ENCODE peak calls at places on chromosomes 11 and 22, in five cellular contexts. One of them, this sample, is unnamed.

GRCh38 chr11:17775507-17776212 is 41.1 kb downstream of the KCNC1 start:
- DNase-seq in HCT116: no peak
- DNase-seq in brain microvascular endothelial cell: no peak
- DNase-seq in fibroblast of mammary gland: no peak
- DNase-seq in nephron progenitor cell: no peak
- DNase-seq in this sample: no peak

GRCh38 chr11:1888811-1889526 is 2.7 kb downstream of the PRR33 start:
- DNase-seq in HCT116: no peak
- DNase-seq in brain microvascular endothelial cell: no peak
- DNase-seq in fibroblast of mammary gland: no peak
- DNase-seq in nephron progenitor cell: no peak
- DNase-seq in this sample: no peak

GRCh38 chr11:65850217-65851082 is 7.5 kb downstream of the CFL1 start:
- DNase-seq in HCT116: no peak
- DNase-seq in brain microvascular endothelial cell: no peak
- DNase-seq in fibroblast of mammary gland: no peak
- DNase-seq in nephron progenitor cell: no peak
- DNase-seq in this sample: no peak

GRCh38 chr11:32411937-32412615 is 23.3 kb downstream of the WT1 start:
- DNase-seq in HCT116: no peak
- DNase-seq in brain microvascular endothelial cell: no peak
- DNase-seq in fibroblast of mammary gland: no peak
- DNase-seq in nephron progenitor cell: no peak
- DNase-seq in this sample: no peak

GRCh38 chr22:42992092-42992491 is 22.9 kb downstream of the PACSIN2 start:
- DNase-seq in HCT116: no peak
- DNase-seq in brain microvascular endothelial cell: no peak
- DNase-seq in fibroblast of mammary gland: no peak
- DNase-seq in nephron progenitor cell: no peak
- DNase-seq in this sample: no peak

GRCh38 chr11:77082838-77083552 is 16.2 kb downstream of the CAPN5 start:
- DNase-seq in HCT116: no peak
- DNase-seq in brain microvascular endothelial cell: peak; percentile 44
- DNase-seq in fibroblast of mammary gland: peak; percentile 48
- DNase-seq in nephron progenitor cell: no peak
- DNase-seq in this sample: no peak

GRCh38 chr11:11332141-11332710 is 20.8 kb downstream of the CSNK2A3 start:
- DNase-seq in HCT116: no peak
- DNase-seq in brain microvascular endothelial cell: no peak
- DNase-seq in fibroblast of mammary gland: no peak
- DNase-seq in nephron progenitor cell: no peak
- DNase-seq in this sample: peak; percentile 29

GRCh38 chr11:73085189-73085875 is 56.8 kb downstream of the FCHSD2 start:
- DNase-seq in HCT116: no peak
- DNase-seq in brain microvascular endothelial cell: no peak
- DNase-seq in fibroblast of mammary gland: peak; percentile 55
- DNase-seq in nephron progenitor cell: no peak
- DNase-seq in this sample: peak; percentile 42

GRCh38 chr11:133548641-133549040 is 16.3 kb upstream of the OPCML start:
- DNase-seq in HCT116: no peak
- DNase-seq in brain microvascular endothelial cell: no peak
- DNase-seq in fibroblast of mammary gland: no peak
- DNase-seq in nephron progenitor cell: no peak
- DNase-seq in this sample: no peak

GRCh38 chr11:19756675-19757475 is 44.2 kb downstream of the NAV2 start:
- DNase-seq in HCT116: no peak
- DNase-seq in brain microvascular endothelial cell: peak; percentile 14
- DNase-seq in fibroblast of mammary gland: no peak
- DNase-seq in nephron progenitor cell: no peak
- DNase-seq in this sample: no peak

GRCh38 chr11:7160814-7161489 is 72.2 kb downstream of the RBMXL2 start:
- DNase-seq in HCT116: no peak
- DNase-seq in brain microvascular endothelial cell: no peak
- DNase-seq in fibroblast of mammary gland: no peak
- DNase-seq in nephron progenitor cell: no peak
- DNase-seq in this sample: no peak

GRCh38 chr22:29056472-29056871 is 5.2 kb downstream of the C22orf31 start:
- DNase-seq in HCT116: no peak
- DNase-seq in brain microvascular endothelial cell: no peak
- DNase-seq in fibroblast of mammary gland: no peak
- DNase-seq in nephron progenitor cell: no peak
- DNase-seq in this sample: no peak

GRCh38 chr11:31160504-31161422 is 208.8 kb downstream of the DCDC1 start:
- DNase-seq in HCT116: peak; percentile 18
- DNase-seq in brain microvascular endothelial cell: no peak
- DNase-seq in fibroblast of mammary gland: peak; percentile 0
- DNase-seq in nephron progenitor cell: no peak
- DNase-seq in this sample: peak; percentile 23

GRCh38 chr11:38411149-38411548 is 1813.1 kb upstream of the RAG2 start:
- DNase-seq in HCT116: no peak
- DNase-seq in brain microvascular endothelial cell: no peak
- DNase-seq in fibroblast of mammary gland: no peak
- DNase-seq in nephron progenitor cell: no peak
- DNase-seq in this sample: no peak

GRCh38 chr11:11558826-11559225 is 63.0 kb downstream of the GALNT18 start:
- DNase-seq in HCT116: no peak
- DNase-seq in brain microvascular endothelial cell: no peak
- DNase-seq in fibroblast of mammary gland: no peak
- DNase-seq in nephron progenitor cell: no peak
- DNase-seq in this sample: peak; percentile 18

GRCh38 chr11:134101292-134101691 is 32.4 kb downstream of the JAM3 start:
- DNase-seq in HCT116: no peak
- DNase-seq in brain microvascular endothelial cell: peak; percentile 12
- DNase-seq in fibroblast of mammary gland: peak; percentile 12
- DNase-seq in nephron progenitor cell: no peak
- DNase-seq in this sample: no peak

GRCh38 chr11:95074806-95075563 is 8.3 kb downstream of the SRSF8 start:
- DNase-seq in HCT116: no peak
- DNase-seq in brain microvascular endothelial cell: no peak
- DNase-seq in fibroblast of mammary gland: no peak
- DNase-seq in nephron progenitor cell: no peak
- DNase-seq in this sample: peak; percentile 72

GRCh38 chr11:1198766-1199688 is 23.8 kb upstream of the MUC5B start:
- DNase-seq in HCT116: no peak
- DNase-seq in brain microvascular endothelial cell: no peak
- DNase-seq in fibroblast of mammary gland: no peak
- DNase-seq in nephron progenitor cell: no peak
- DNase-seq in this sample: no peak

GRCh38 chr22:19488884-19489843 is 9.4 kb downstream of the CDC45 start:
- DNase-seq in HCT116: no peak
- DNase-seq in brain microvascular endothelial cell: peak; percentile 9
- DNase-seq in fibroblast of mammary gland: peak; percentile 30
- DNase-seq in nephron progenitor cell: no peak
- DNase-seq in this sample: no peak

GRCh38 chr11:36509265-36509664 is 807 bp downstream of the TRAF6 start:
- DNase-seq in HCT116: no peak
- DNase-seq in brain microvascular endothelial cell: peak; percentile 29
- DNase-seq in fibroblast of mammary gland: peak; percentile 24
- DNase-seq in nephron progenitor cell: peak; percentile 13
- DNase-seq in this sample: peak; percentile 31

GRCh38 chr11:77175869-77176539 is 48.0 kb downstream of the MYO7A start:
- DNase-seq in HCT116: no peak
- DNase-seq in brain microvascular endothelial cell: no peak
- DNase-seq in fibroblast of mammary gland: no peak
- DNase-seq in nephron progenitor cell: peak; percentile 45
- DNase-seq in this sample: no peak

GRCh38 chr22:46263208-46263575 is at the start of gene PKDREJ:
- DNase-seq in HCT116: no peak
- DNase-seq in brain microvascular endothelial cell: no peak
- DNase-seq in fibroblast of mammary gland: no peak
- DNase-seq in nephron progenitor cell: no peak
- DNase-seq in this sample: no peak

GRCh38 chr22:46267431-46268279 is at the start of gene TTC38:
- DNase-seq in HCT116: peak; percentile 75
- DNase-seq in brain microvascular endothelial cell: peak; percentile 66
- DNase-seq in fibroblast of mammary gland: peak; percentile 63
- DNase-seq in nephron progenitor cell: peak; percentile 86
- DNase-seq in this sample: peak; percentile 26

GRCh38 chr22:46259374-46259773 is 3.8 kb downstream of the PKDREJ start:
- DNase-seq in HCT116: no peak
- DNase-seq in brain microvascular endothelial cell: no peak
- DNase-seq in fibroblast of mammary gland: no peak
- DNase-seq in nephron progenitor cell: no peak
- DNase-seq in this sample: no peak

GRCh38 chr22:46260038-46260437 is 3.1 kb downstream of the PKDREJ start:
- DNase-seq in HCT116: no peak
- DNase-seq in brain microvascular endothelial cell: no peak
- DNase-seq in fibroblast of mammary gland: no peak
- DNase-seq in nephron progenitor cell: no peak
- DNase-seq in this sample: no peak

GRCh38 chr22:46262449-46263207 is 515 bp downstream of the PKDREJ start:
- DNase-seq in HCT116: no peak
- DNase-seq in brain microvascular endothelial cell: peak; percentile 30
- DNase-seq in fibroblast of mammary gland: peak; percentile 65
- DNase-seq in nephron progenitor cell: peak; percentile 50
- DNase-seq in this sample: peak; percentile 13
- TF ChIP-seq CTCF in HCT116: no peak
- TF ChIP-seq CTCF in brain microvascular endothelial cell: peak; percentile 35
- TF ChIP-seq CTCF in fibroblast of mammary gland: no peak
- TF ChIP-seq CTCF in nephron progenitor cell: peak; percentile 9
- TF ChIP-seq CTCF in this sample: peak; percentile 43

GRCh38 chr22:24812950-24813349 is 6.9 kb downstream of the SGSM1 start:
- DNase-seq in HCT116: no peak
- DNase-seq in brain microvascular endothelial cell: no peak
- DNase-seq in fibroblast of mammary gland: no peak
- DNase-seq in nephron progenitor cell: no peak
- DNase-seq in this sample: no peak

GRCh38 chr22:24809331-24809730 is 3.3 kb downstream of the SGSM1 start:
- DNase-seq in HCT116: no peak
- DNase-seq in brain microvascular endothelial cell: no peak
- DNase-seq in fibroblast of mammary gland: no peak
- DNase-seq in nephron progenitor cell: no peak
- DNase-seq in this sample: no peak

GRCh38 chr22:24816841-24817240 is 10.8 kb downstream of the SGSM1 start:
- DNase-seq in HCT116: no peak
- DNase-seq in brain microvascular endothelial cell: no peak
- DNase-seq in fibroblast of mammary gland: no peak
- DNase-seq in nephron progenitor cell: no peak
- DNase-seq in this sample: no peak

GRCh38 chr22:24810043-24810749 is 4.2 kb downstream of the SGSM1 start:
- DNase-seq in HCT116: no peak
- DNase-seq in brain microvascular endothelial cell: no peak
- DNase-seq in fibroblast of mammary gland: no peak
- DNase-seq in nephron progenitor cell: no peak
- DNase-seq in this sample: no peak

DNA sequence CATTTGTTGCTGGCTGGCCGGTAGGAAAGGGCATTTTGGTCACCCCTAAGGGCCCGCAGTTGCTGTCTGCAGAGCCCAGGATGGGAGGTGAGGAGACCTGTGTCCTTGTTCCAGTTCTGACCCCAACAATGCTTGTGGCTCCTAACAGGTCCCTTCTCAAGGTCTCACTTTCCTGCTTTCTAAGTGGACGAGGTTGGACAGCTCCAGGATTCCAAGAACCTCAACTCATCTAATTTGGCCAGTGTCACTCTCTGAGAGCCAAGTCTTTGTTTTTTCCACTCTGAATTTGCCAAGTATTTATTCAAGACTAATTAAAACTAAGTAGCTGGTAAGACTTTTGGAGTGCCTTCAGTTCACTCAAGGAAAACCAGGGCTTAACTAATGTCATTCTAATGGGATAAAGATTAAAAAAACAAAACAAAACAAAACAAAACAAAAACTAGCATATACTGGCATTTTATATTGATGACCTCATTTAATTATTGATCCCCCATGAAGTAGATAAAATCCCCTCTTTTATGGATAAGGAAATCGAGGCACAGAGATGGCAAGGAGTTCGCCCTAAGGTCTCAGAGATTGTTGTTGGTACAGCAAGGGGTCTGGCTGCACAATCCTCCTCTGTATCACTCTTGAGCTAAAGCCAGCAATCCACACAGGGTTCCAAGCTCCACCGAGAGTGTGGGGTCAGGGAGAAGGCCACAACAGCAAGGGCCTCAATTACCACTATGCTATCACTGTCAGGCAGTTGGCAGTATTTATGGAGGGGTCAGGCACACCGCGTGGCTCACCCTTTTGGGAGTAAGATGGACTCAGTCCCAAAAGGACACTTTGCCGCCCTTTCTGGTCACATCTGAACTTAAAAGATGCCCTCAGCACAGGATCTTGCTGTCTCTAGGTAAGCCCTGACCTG is 8.1 kb downstream of the SGSM1 start:
- DNase-seq in HCT116: no peak
- DNase-seq in brain microvascular endothelial cell: no peak
- DNase-seq in fibroblast of mammary gland: no peak
- DNase-seq in nephron progenitor cell: no peak
- DNase-seq in this sample: no peak
- TF ChIP-seq CTCF in HCT116: no peak
- TF ChIP-seq CTCF in brain microvascular endothelial cell: no peak
- TF ChIP-seq CTCF in fibroblast of mammary gland: no peak
- TF ChIP-seq CTCF in nephron progenitor cell: no peak
- TF ChIP-seq CTCF in this sample: no peak

GRCh38 chr11:8261921-8262551 is 1.6 kb downstream of the LMO1 start:
- DNase-seq in HCT116: no peak
- DNase-seq in brain microvascular endothelial cell: no peak
- DNase-seq in fibroblast of mammary gland: no peak
- DNase-seq in nephron progenitor cell: no peak
- DNase-seq in this sample: no peak

GRCh38 chr11:8263109-8263768 is 439 bp downstream of the LMO1 start:
- DNase-seq in HCT116: no peak
- DNase-seq in brain microvascular endothelial cell: peak; percentile 6
- DNase-seq in fibroblast of mammary gland: no peak
- DNase-seq in nephron progenitor cell: peak; percentile 59
- DNase-seq in this sample: no peak

GRCh38 chr11:8263769-8264410 is at the start of gene LMO1:
- DNase-seq in HCT116: peak; percentile 44
- DNase-seq in brain microvascular endothelial cell: peak; percentile 73
- DNase-seq in fibroblast of mammary gland: peak; percentile 68
- DNase-seq in nephron progenitor cell: peak; percentile 94
- DNase-seq in this sample: peak; percentile 58

GRCh38 chr11:8261316-8261715 is 2.4 kb downstream of the LMO1 start:
- DNase-seq in HCT116: no peak
- DNase-seq in brain microvascular endothelial cell: no peak
- DNase-seq in fibroblast of mammary gland: no peak
- DNase-seq in nephron progenitor cell: no peak
- DNase-seq in this sample: no peak

DNA sequence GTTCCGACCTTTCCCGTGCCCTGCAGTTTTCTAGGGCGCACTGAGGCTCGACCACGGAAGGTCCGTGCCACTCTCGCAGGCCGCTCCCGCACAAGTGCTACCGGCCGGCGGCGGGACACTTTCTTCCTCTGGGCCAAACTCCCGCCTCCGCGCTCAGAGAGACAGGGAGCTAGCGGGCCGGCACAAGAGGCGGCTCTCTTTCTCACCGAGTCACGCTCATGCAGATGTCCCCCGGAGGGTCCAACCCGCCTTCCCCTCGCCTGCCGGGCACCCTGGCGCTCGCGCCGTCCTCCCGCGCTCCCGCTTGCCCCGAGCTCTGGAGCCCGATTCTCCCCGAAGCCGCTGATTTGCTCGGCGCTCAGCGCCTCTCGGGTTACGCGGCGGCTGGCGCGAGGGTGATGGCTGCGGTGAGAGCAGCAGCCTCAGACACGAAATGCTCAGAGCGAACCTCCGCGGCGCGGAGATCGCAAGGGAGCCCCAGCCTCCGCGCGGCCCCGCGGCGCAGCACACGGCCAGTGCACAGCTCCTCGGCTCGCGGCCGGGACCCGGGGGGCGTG is 1.0 kb downstream of the LMO1 start:
- DNase-seq in HCT116: no peak
- DNase-seq in brain microvascular endothelial cell: peak; percentile 40
- DNase-seq in fibroblast of mammary gland: peak; percentile 31
- DNase-seq in nephron progenitor cell: peak; percentile 85
- DNase-seq in this sample: peak; percentile 21
- TF ChIP-seq CTCF in HCT116: no peak
- TF ChIP-seq CTCF in brain microvascular endothelial cell: no peak
- TF ChIP-seq CTCF in fibroblast of mammary gland: no peak
- TF ChIP-seq CTCF in nephron progenitor cell: no peak
- TF ChIP-seq CTCF in this sample: no peak

GRCh38 chr22:23259916-23260644 is 79.8 kb downstream of the BCR start:
- DNase-seq in HCT116: no peak
- DNase-seq in brain microvascular endothelial cell: no peak
- DNase-seq in fibroblast of mammary gland: no peak
- DNase-seq in nephron progenitor cell: no peak
- DNase-seq in this sample: no peak
- TF ChIP-seq CTCF in HCT116: no peak
- TF ChIP-seq CTCF in brain microvascular endothelial cell: no peak
- TF ChIP-seq CTCF in fibroblast of mammary gland: no peak
- TF ChIP-seq CTCF in nephron progenitor cell: no peak
- TF ChIP-seq CTCF in this sample: no peak

This sample was measured in bronchial epithelial cell.